ENCODE peak calls at places on chromosomes 3 and 15, in six cellular contexts. Y is brain microvascular endothelial cell, W is endodermal cell, T is GM23248, J is heart right ventricle, K is mammary epithelial cell. O is an unnamed sample. For H3K36me3, the result is how much of the 10 kb centered on the place peaks cover.

GRCh38 chr15:60406513-60407124 is 8.8 kb upstream of the ANXA2 start:
- DNase-seq in J (no peak), K (no peak), Y (no peak), T (no peak), W (no peak), O (no peak)

GRCh38 chr3:100454684-100455083 is 37.7 kb upstream of the TMEM45A start:
- DNase-seq in T (no peak), J (no peak), Y (no peak), K (no peak), W (no peak), O (no peak)

GRCh38 chr15:75718326-75718725 is 5.7 kb upstream of the CSPG4 start:
- DNase-seq in T (peak), W (no peak), K (peak), J (no peak), Y (peak), O (peak)

GRCh38 chr3:171116365-171116764 is 89.8 kb upstream of the SLC2A2 start:
- DNase-seq in Y (no peak), K (peak), W (no peak), J (no peak), T (peak), O (no peak)

GRCh38 chr15:75639191-75639708 is 774 bp downstream of the IMP3 start:
- DNase-seq in J (no peak), K (peak), W (peak), T (peak), Y (no peak), O (no peak)

GRCh38 chr3:111667621-111668239 is 72.6 kb upstream of the ZBED2 start:
- DNase-seq in W (no peak), Y (peak), T (peak), J (no peak), K (peak), O (peak)

GRCh38 chr15:100764778-100765457 is 114.7 kb upstream of the ALDH1A3 start:
- DNase-seq in T (peak), J (no peak), K (no peak), Y (peak), W (peak), O (no peak)

GRCh38 chr15:40438712-40439111 is 2.0 kb upstream of the BAHD1 start:
- DNase-seq in K (no peak), Y (no peak), J (peak), T (no peak), W (peak), O (no peak)

GRCh38 chr3:59081071-59081470 is 31.2 kb upstream of the CFAP20DC start:
- DNase-seq in J (no peak), Y (no peak), W (no peak), K (peak), T (no peak), O (no peak)

GRCh38 chr3:196947136-196947859 is 5.0 kb upstream of the NCBP2 start:
- DNase-seq in T (peak), K (no peak), W (peak), Y (no peak), J (no peak), O (no peak)

GRCh38 chr3:45088959-45089358 is 57.2 kb downstream of the CDCP1 start:
- DNase-seq in W (no peak), J (no peak), K (no peak), Y (no peak), T (no peak), O (no peak)

GRCh38 chr3:38576131-38577088 is 73.1 kb downstream of the SCN5A start:
- DNase-seq in K (no peak), W (peak), T (no peak), Y (no peak), J (no peak), O (no peak)

GRCh38 chr3:38111696-38112377 is 25.1 kb downstream of the ACAA1 start:
- DNase-seq in T (no peak), J (no peak), Y (no peak), K (no peak), W (peak), O (no peak)

GRCh38 chr3:98839846-98840245 is 61.6 kb downstream of the DCBLD2 start:
- DNase-seq in Y (peak), W (no peak), T (peak), K (no peak), J (no peak), O (no peak)

GRCh38 chr15:81334768-81335447 is 11.0 kb upstream of the STARD5 start:
- DNase-seq in J (no peak), W (no peak), T (no peak), K (no peak), Y (no peak), O (peak)

GRCh38 chr15:73324496-73325170 is 44.1 kb downstream of the HCN4 start:
- DNase-seq in J (no peak), Y (no peak), T (no peak), K (no peak), W (no peak), O (no peak)

GRCh38 chr3:12440927-12441326 is 43.4 kb upstream of the TSEN2 start:
- DNase-seq in J (peak), K (no peak), W (no peak), Y (peak), T (peak), O (no peak)

GRCh38 chr3:51948016-51948580 is 5.9 kb downstream of the PARP3 start:
- DNase-seq in W (no peak), J (no peak), Y (no peak), T (no peak), K (no peak), O (no peak)

GRCh38 chr15:81899024-81899423 is 146.8 kb downstream of the MEX3B start:
- DNase-seq in K (no peak), Y (no peak), T (no peak), W (no peak), J (no peak), O (no peak)

GRCh38 chr15:22979069-22979698 is 984 bp downstream of the CYFIP1 start:
- DNase-seq in Y (peak), W (peak), J (peak), T (peak), K (peak), O (peak)

GRCh38 chr3:118641608-118642007 is 393.0 kb downstream of the IGSF11 start:
- DNase-seq in K (no peak), W (peak), Y (no peak), T (peak), J (no peak), O (no peak)

GRCh38 chr15:63531586-63531985 is 27.2 kb downstream of the USP3 start:
- DNase-seq in Y (no peak), J (no peak), K (no peak), T (no peak), W (no peak), O (no peak)

GRCh38 chr3:14847613-14848541 is 29.1 kb downstream of the FGD5 start:
- DNase-seq in T (no peak), K (no peak), J (peak), Y (no peak), W (peak), O (peak)

GRCh38 chr3:101849714-101850326 is 506 bp downstream of the NFKBIZ start:
- DNase-seq in W (peak), T (peak), K (no peak), J (peak), Y (no peak), O (peak)

GRCh38 chr3:42749753-42750231 is 23.3 kb downstream of the CCDC13 start:
- DNase-seq in Y (no peak), K (peak), T (peak), J (no peak), W (peak), O (no peak)

GRCh38 chr3:141618103-141618502 is 120.0 kb upstream of the RNF7 start:
- DNase-seq in Y (no peak), W (no peak), J (no peak), K (no peak), T (no peak), O (no peak)

GRCh38 chr3:180595536-180595935 is 6.4 kb upstream of the TTC14 start:
- DNase-seq in Y (no peak), J (no peak), K (no peak), T (no peak), W (no peak), O (no peak)

GRCh38 chr3:168248383-168249047 is 152.8 kb upstream of the GOLIM4 start:
- DNase-seq in J (peak), W (peak), T (peak), Y (peak), K (peak), O (no peak)

GRCh38 chr3:9787714-9788113 is 4.6 kb downstream of the TADA3 start:
- DNase-seq in W (no peak), Y (peak), T (no peak), K (no peak), J (no peak), O (no peak)
- H3K36me3 ChIP-seq in W (half or more), Y (under half), T (under half), K (under half), J (under half), O (under half)

GRCh38 chr3:10155658-10156057 is 9.1 kb upstream of the IRAK2 start:
- DNase-seq in T (no peak), K (no peak), Y (no peak), J (no peak), W (no peak), O (no peak)

GRCh38 chr3:10154335-10155122 is 10.2 kb upstream of the IRAK2 start:
- DNase-seq in K (no peak), J (no peak), W (no peak), Y (no peak), T (no peak), O (no peak)

GRCh38 chr3:10150987-10151386 is 9.4 kb downstream of the VHL start:
- DNase-seq in T (no peak), Y (no peak), W (no peak), J (no peak), K (no peak), O (no peak)

GRCh38 chr3:10157015-10157414 is 7.7 kb upstream of the IRAK2 start:
- DNase-seq in K (no peak), J (no peak), Y (no peak), W (no peak), T (no peak), O (no peak)

GRCh38 chr3:10155123-10155472 is 9.6 kb upstream of the IRAK2 start:
- DNase-seq in W (no peak), J (no peak), K (no peak), T (no peak), Y (no peak), O (no peak)
- H3K36me3 ChIP-seq in W (under half), J (under half), K (under half), T (under half), Y (under half), O (under half)

GRCh38 chr3:127013758-127014535 is 31.0 kb downstream of the PLXNA1 start:
- DNase-seq in T (no peak), K (no peak), Y (no peak), J (no peak), W (no peak), O (no peak)
- H3K36me3 ChIP-seq in T (under half), K (under half), Y (under half), J (under half), W (under half), O (under half)

DNA sequence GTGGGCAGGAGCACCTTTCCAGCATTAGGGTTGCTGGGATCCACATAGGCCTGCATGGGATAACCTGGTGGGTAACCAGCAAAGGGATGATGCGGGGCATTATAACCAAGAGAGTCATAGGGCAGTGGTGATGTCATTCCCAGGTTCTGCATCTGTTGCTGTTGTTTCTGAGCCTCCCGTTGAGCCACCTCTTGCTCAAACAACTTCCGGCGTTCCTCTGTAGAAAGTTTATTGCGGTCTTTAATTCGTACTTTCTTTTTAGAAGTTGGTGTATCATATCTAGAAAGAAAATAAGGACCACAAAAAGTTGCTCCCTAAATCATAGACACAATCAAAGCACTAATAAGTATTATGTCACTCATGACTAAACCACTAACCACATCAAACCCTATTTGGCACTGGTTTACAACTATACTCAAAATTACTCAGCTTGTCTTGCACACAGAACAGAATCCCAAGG is 77.8 kb downstream of the NBEAL2 start:
- DNase-seq in J (no peak), T (peak), W (no peak), Y (no peak), K (peak), O (peak)
- H3K36me3 ChIP-seq in J (under half), T (under half), W (under half), Y (under half), K (under half), O (under half)

GRCh38 chr3:127604035-127604434 is 5.8 kb downstream of the MCM2 start:
- DNase-seq in J (no peak), W (no peak), Y (no peak), T (no peak), K (no peak), O (no peak)
- H3K36me3 ChIP-seq in J (under half), W (half or more), Y (under half), T (under half), K (under half), O (under half)

GRCh38 chr15:43492673-43493601 is at the start of gene TP53BP1:
- DNase-seq in W (peak), Y (peak), T (peak), J (peak), K (peak), O (peak)

GRCh38 chr15:43492266-43492665 is 690 bp downstream of the TP53BP1 start:
- DNase-seq in Y (no peak), T (no peak), W (peak), J (no peak), K (no peak), O (no peak)

GRCh38 chr15:43484455-43484854 is 8.5 kb downstream of the TP53BP1 start:
- DNase-seq in K (no peak), J (no peak), Y (no peak), T (no peak), W (no peak), O (no peak)

GRCh38 chr15:43487271-43487895 is 5.6 kb downstream of the TP53BP1 start:
- DNase-seq in T (no peak), Y (no peak), W (no peak), J (no peak), K (no peak), O (no peak)

DNA sequence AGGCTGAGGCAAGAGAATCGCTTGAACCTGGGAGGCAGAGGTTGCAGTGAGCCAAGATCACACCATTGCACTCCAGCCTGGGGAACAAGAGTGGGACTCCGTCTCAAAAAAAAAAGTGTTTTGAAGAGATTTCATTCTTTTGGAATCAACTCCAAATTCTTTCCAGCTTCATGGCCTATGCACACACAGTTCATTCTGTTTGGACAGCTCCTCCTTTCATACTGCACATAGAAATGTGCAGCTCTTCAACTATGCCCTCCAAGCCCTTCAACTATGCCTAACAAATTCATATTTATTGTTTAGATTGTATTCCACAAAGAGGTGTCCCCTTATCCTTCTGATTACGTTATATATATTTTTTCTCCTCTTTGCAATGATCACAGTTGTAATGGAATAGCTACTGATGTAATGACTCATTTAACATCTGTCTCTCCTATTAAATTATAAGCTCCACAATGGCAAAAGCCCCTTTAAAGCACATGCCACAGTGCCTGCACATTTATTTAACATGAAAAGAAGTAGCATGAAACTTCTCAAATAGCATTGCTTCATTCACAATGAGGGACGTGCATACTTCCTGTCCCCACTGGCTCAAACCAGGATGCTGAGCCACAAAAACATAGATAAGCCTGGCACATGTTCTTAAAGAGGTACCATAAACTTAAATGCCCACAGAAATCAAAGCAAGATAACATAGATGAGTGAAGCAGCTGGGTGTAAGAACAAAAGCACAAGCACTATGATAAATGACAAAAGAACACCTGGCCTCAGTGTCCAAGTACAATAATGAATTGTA is 4.0 kb downstream of the TP53BP1 start:
- DNase-seq in K (no peak), Y (no peak), T (no peak), J (no peak), W (no peak), O (peak)
- H3K36me3 ChIP-seq in K (under half), Y (under half), T (under half), J (under half), W (half or more), O (under half)

DNA sequence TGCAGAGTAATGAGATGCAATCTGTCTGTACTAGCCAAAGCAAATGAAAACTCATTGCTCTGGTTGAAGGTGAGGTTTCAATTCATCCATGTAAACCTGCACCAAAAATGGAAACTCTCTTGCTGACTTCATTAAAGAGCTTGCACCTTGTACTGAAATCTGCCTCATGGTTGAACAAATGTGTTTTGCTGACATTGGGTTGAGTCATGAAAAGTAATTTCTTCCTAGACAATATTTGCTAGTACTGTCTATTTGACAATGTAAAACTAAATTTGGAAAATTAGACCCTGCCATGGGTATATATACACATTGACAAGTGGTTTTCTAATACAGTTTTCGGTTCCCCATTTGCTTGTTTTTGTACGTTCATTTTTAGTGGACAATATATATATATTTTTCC is 33.3 kb downstream of the RYR3 start:
- DNase-seq in W (no peak), T (no peak), K (no peak), Y (no peak), J (no peak), O (no peak)
- H3K36me3 ChIP-seq in W (under half), T (under half), K (under half), Y (under half), J (under half), O (under half)